ENCODE peak calls at places on chromosomes 11 and 22, in four cellular contexts. Y, B, K and A are unnamed samples.

GRCh38 chr11:69576069-69576782 is 64.7 kb upstream of the CCND1 start:
- DNase-seq in B (peak), K (no peak), Y (no peak), A (no peak)

GRCh38 chr11:12215192-12215591 is 104.8 kb downstream of the MICAL2 start:
- DNase-seq in B (no peak), Y (no peak), K (no peak), A (no peak)

GRCh38 chr11:126969865-126970479 is 30.6 kb downstream of the KIRREL3 start:
- DNase-seq in B (peak), K (no peak), Y (peak), A (no peak)

GRCh38 chr11:85299247-85299646 is 327.9 kb downstream of the DLG2 start:
- DNase-seq in B (no peak), K (no peak), Y (peak), A (no peak)

GRCh38 chr11:35375332-35376125 is 43.8 kb downstream of the SLC1A2 start:
- DNase-seq in Y (no peak), B (no peak), K (no peak), A (no peak)

GRCh38 chr11:128776434-128777284 is 82.8 kb downstream of the FLI1 start:
- DNase-seq in K (no peak), B (peak), Y (peak), A (no peak)

GRCh38 chr11:103585911-103586310 is 450.5 kb upstream of the DDI1 start:
- DNase-seq in Y (no peak), B (no peak), K (no peak), A (no peak)

GRCh38 chr11:128476729-128477128 is 110.6 kb downstream of the ETS1 start:
- DNase-seq in B (peak), K (no peak), Y (no peak), A (no peak)

GRCh38 chr11:74689666-74690065 is 41.6 kb downstream of the CHRDL2 start:
- DNase-seq in Y (no peak), B (no peak), K (no peak), A (peak)

GRCh38 chr11:62665630-62666258 is 632 bp downstream of the CSKMT start:
- DNase-seq in B (peak), Y (peak), K (no peak), A (no peak)

GRCh38 chr11:62665075-62665629 is at the start of the genes C11orf98 and CSKMT:
- DNase-seq in K (no peak), B (peak), Y (peak), A (peak)

GRCh38 chr11:62664405-62665074 is 470 bp downstream of the C11orf98 start:
- DNase-seq in B (peak), K (no peak), Y (peak), A (peak)

GRCh38 chr11:62667460-62667859 is 2.3 kb downstream of the CSKMT start:
- DNase-seq in B (peak), K (no peak), Y (no peak), A (no peak)

DNA sequence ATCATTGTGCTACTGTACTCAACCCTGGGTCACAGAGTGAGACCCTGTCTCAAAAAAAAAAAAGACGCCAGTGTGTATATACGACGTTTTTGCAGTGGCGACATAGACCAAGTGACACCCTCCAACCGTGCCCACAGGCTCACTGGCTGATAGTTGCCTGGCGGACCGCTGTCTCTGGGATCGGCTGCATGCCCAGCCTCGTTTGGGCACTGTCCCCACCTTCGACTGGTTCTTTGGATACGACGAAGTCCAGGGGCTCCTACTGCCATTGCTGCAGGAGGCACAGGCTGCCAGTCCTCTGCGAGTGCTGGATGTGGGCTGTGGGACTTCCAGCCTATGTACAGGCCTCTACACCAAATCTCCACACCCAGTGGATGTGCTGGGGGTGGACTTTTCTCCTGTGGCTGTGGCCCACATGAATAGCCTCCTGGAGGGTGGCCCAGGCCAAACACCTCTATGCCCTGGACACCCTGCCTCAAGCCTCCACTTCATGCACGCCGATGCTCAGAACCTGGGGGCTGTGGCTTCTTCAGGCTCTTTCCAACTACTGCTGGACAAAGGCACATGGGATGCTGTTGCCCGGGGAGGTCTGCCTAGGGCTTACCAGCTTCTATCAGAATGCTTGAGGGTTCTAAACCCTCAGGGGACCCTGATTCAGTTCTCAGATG is 1.3 kb downstream of the CSKMT start:
- DNase-seq in Y (no peak), B (no peak), K (no peak), A (no peak)
- H3K27ac ChIP-seq in Y (peak), B (peak), K (peak), A (peak)

GRCh38 chr11:3218483-3219280 is at the start of gene MRGPRG:
- DNase-seq in K (no peak), Y (no peak), B (no peak), A (no peak)
- TF ChIP-seq CHD4 in K (no peak), Y (no peak), B (no peak), A (no peak)

DNA sequence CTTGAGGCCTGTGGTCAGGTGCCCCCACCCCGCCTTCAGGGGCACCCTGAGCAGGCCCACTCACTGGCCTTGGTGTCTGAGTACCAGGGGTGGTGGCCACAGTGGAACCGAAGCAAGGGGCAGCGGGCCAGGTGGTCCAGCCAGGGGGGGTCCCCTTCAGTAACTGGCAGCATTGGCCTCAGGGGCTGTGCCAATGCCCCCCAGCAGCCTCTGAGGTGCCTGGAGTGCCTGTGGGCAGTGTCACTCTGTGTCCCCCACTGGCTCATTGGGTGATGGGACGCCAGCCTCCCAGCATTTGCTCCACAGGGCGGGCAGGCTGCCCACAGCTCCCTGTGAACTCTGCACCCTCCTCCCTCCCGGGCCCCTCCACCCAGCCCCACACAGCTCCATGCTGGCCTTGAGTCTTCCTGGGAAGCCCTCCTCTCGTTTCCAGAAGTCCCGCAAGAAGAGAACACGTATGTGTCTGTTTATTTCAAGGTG is 29.5 kb upstream of the CARS1 start:
- DNase-seq in Y (no peak), B (no peak), K (no peak), A (peak)
- H3K27ac ChIP-seq in Y (no peak), B (no peak), K (no peak), A (no peak)

GRCh38 chr22:36056980-36057379 is 28.4 kb upstream of the RBFOX2 start:
- DNase-seq in B (no peak), Y (no peak), K (no peak), A (no peak)

GRCh38 chr22:36052505-36052941 is 23.9 kb upstream of the RBFOX2 start:
- DNase-seq in Y (peak), B (peak), K (no peak), A (no peak)

GRCh38 chr22:36053242-36054147 is 24.9 kb upstream of the RBFOX2 start:
- DNase-seq in Y (no peak), B (no peak), K (no peak), A (no peak)

GRCh38 chr22:36055376-36056310 is 27.0 kb upstream of the RBFOX2 start:
- DNase-seq in Y (no peak), B (no peak), K (no peak), A (no peak)
- TF ChIP-seq CHD4 in Y (no peak), B (no peak), K (no peak), A (no peak)